ENCODE peak calls at places on chromosomes 3 and 15, in nine cellular contexts. M, Q, R, N, G, V, Z, U and X are unnamed samples.

GRCh38 chr3:8903191-8903590 is 60.1 kb downstream of the RAD18 start:
- DNase-seq in M (no peak), Q (no peak), R (no peak), N (no peak), G (no peak), V (no peak), Z (no peak), U (no peak), X (no peak)

GRCh38 chr3:63400259-63400860 is 122.3 kb downstream of the SYNPR start:
- DNase-seq in M (no peak), Q (no peak), R (peak), N (no peak), G (no peak), V (no peak), Z (no peak), U (no peak), X (no peak)

GRCh38 chr3:49901351-49902339 is 2.0 kb downstream of the MST1R start:
- DNase-seq in M (no peak), Q (no peak), R (peak), N (peak), G (no peak), V (no peak), Z (no peak), U (no peak), X (no peak)

GRCh38 chr3:16338999-16339398 is 74.0 kb downstream of the OXNAD1 start:
- DNase-seq in M (no peak), Q (no peak), R (peak), N (peak), G (peak), V (peak), Z (no peak), U (no peak), X (peak)

GRCh38 chr3:116020495-116020894 is 397.2 kb downstream of the GAP43 start:
- DNase-seq in M (no peak), Q (no peak), R (peak), N (peak), G (no peak), V (no peak), Z (no peak), U (no peak), X (no peak)

GRCh38 chr3:29525254-29525881 is 244.5 kb downstream of the RBMS3 start:
- DNase-seq in M (no peak), Q (peak), R (peak), N (no peak), G (no peak), V (no peak), Z (no peak), U (no peak), X (peak)

GRCh38 chr15:92097473-92098178 is 244.1 kb downstream of the SLCO3A1 start:
- DNase-seq in M (no peak), Q (no peak), R (peak), N (peak), G (peak), V (no peak), Z (peak), U (no peak), X (peak)

GRCh38 chr3:66393486-66394260 is 107.1 kb downstream of the LRIG1 start:
- DNase-seq in M (no peak), Q (no peak), R (peak), N (peak), G (peak), V (no peak), Z (no peak), U (no peak), X (no peak)

GRCh38 chr3:135143474-135143873 is 348.4 kb downstream of the EPHB1 start:
- DNase-seq in M (no peak), Q (no peak), R (no peak), N (no peak), G (no peak), V (no peak), Z (no peak), U (no peak), X (no peak)

GRCh38 chr15:69074843-69075224 is 60.3 kb downstream of the NOX5 start:
- DNase-seq in M (no peak), Q (no peak), R (no peak), N (no peak), G (no peak), V (no peak), Z (no peak), U (no peak), X (no peak)

GRCh38 chr3:55189359-55189801 is 261.5 kb upstream of the LRTM1 start:
- DNase-seq in M (no peak), Q (peak), R (peak), N (no peak), G (no peak), V (no peak), Z (no peak), U (no peak), X (peak)

GRCh38 chr3:193901007-193901406 is 234.9 kb upstream of the HES1 start:
- DNase-seq in M (no peak), Q (no peak), R (no peak), N (no peak), G (no peak), V (no peak), Z (no peak), U (no peak), X (no peak)

GRCh38 chr3:144034715-144035114 is 63.1 kb downstream of the DIPK2A start:
- DNase-seq in M (no peak), Q (no peak), R (no peak), N (no peak), G (no peak), V (no peak), Z (no peak), U (no peak), X (no peak)

GRCh38 chr15:62071711-62072308 is 5.0 kb downstream of the C2CD4A start:
- DNase-seq in M (no peak), Q (no peak), R (peak), N (peak), G (no peak), V (no peak), Z (peak), U (no peak), X (no peak)

GRCh38 chr3:71784914-71785593 is at the start of gene PROK2:
- DNase-seq in M (no peak), Q (peak), R (peak), N (peak), G (no peak), V (no peak), Z (no peak), U (no peak), X (no peak)

GRCh38 chr15:27752682-27753081 is 346.4 kb downstream of the OCA2 start:
- DNase-seq in M (no peak), Q (no peak), R (no peak), N (no peak), G (no peak), V (no peak), Z (no peak), U (no peak), X (no peak)

GRCh38 chr3:67200618-67201017 is 202.5 kb downstream of the KBTBD8 start:
- DNase-seq in M (no peak), Q (no peak), R (no peak), N (no peak), G (no peak), V (no peak), Z (no peak), U (no peak), X (no peak)

GRCh38 chr3:129543156-129543790 is at the start of gene H1-8:
- DNase-seq in M (no peak), Q (no peak), R (no peak), N (no peak), G (no peak), V (no peak), Z (no peak), U (no peak), X (no peak)

GRCh38 chr3:134392336-134392983 is 18.2 kb upstream of the AMOTL2 start:
- DNase-seq in M (no peak), Q (no peak), R (no peak), N (no peak), G (no peak), V (no peak), Z (no peak), U (no peak), X (no peak)

GRCh38 chr15:93231261-93231939 is 142.4 kb upstream of the RGMA start:
- DNase-seq in M (no peak), Q (no peak), R (no peak), N (no peak), G (no peak), V (no peak), Z (no peak), U (no peak), X (no peak)

GRCh38 chr3:54988302-54989022 is 60.6 kb upstream of the LRTM1 start:
- DNase-seq in M (no peak), Q (no peak), R (peak), N (no peak), G (no peak), V (no peak), Z (no peak), U (peak), X (peak)

GRCh38 chr3:136078421-136079364 is 113.2 kb downstream of the PPP2R3A start:
- DNase-seq in M (no peak), Q (no peak), R (peak), N (peak), G (no peak), V (no peak), Z (peak), U (no peak), X (no peak)

GRCh38 chr3:182413061-182413460 is 380.2 kb upstream of the ATP11B start:
- DNase-seq in M (no peak), Q (no peak), R (no peak), N (no peak), G (no peak), V (no peak), Z (peak), U (no peak), X (no peak)

GRCh38 chr3:60316121-60316783 is 935.0 kb downstream of the FHIT start:
- DNase-seq in M (no peak), Q (no peak), R (peak), N (no peak), G (no peak), V (no peak), Z (no peak), U (no peak), X (no peak)

GRCh38 chr3:38297947-38298711 is 16.0 kb downstream of the SLC22A14 start:
- DNase-seq in M (no peak), Q (no peak), R (peak), N (no peak), G (no peak), V (no peak), Z (peak), U (no peak), X (no peak)

GRCh38 chr3:125434582-125435011 is 59.5 kb upstream of the ZNF148 start:
- DNase-seq in M (no peak), Q (no peak), R (no peak), N (peak), G (no peak), V (no peak), Z (no peak), U (no peak), X (no peak)

GRCh38 chr15:26051771-26052685 is 188.9 kb upstream of the ATP10A start:
- DNase-seq in M (no peak), Q (no peak), R (peak), N (no peak), G (no peak), V (no peak), Z (no peak), U (no peak), X (no peak)

GRCh38 chr3:119033393-119034255 is 1.0 kb downstream of the IGSF11 start:
- DNase-seq in M (no peak), Q (no peak), R (no peak), N (no peak), G (no peak), V (no peak), Z (no peak), U (no peak), X (no peak)

GRCh38 chr15:99096894-99097426 is 7.9 kb upstream of the SYNM start:
- DNase-seq in M (no peak), Q (no peak), R (peak), N (no peak), G (no peak), V (no peak), Z (no peak), U (no peak), X (no peak)

GRCh38 chr15:56249080-56249479 is 5.4 kb upstream of the RFX7 start:
- DNase-seq in M (no peak), Q (no peak), R (peak), N (peak), G (no peak), V (peak), Z (peak), U (no peak), X (peak)

GRCh38 chr3:136960838-136961836 is 3.4 kb downstream of the IL20RB start:
- DNase-seq in M (peak), Q (no peak), R (peak), N (no peak), G (no peak), V (peak), Z (no peak), U (no peak), X (no peak)

GRCh38 chr15:62495670-62496328 is 330.7 kb upstream of the C2CD4B start:
- DNase-seq in M (peak), Q (no peak), R (peak), N (no peak), G (no peak), V (no peak), Z (no peak), U (no peak), X (peak)

GRCh38 chr3:55658297-55659022 is 171.4 kb upstream of the WNT5A start:
- DNase-seq in M (peak), Q (no peak), R (no peak), N (no peak), G (no peak), V (no peak), Z (peak), U (no peak), X (no peak)

GRCh38 chr15:48627260-48627969 is 18.1 kb downstream of the FBN1 start:
- DNase-seq in M (peak), Q (no peak), R (peak), N (no peak), G (no peak), V (no peak), Z (no peak), U (no peak), X (no peak)

GRCh38 chr3:138874555-138874898 is 39.8 kb upstream of the PIK3CB start:
- DNase-seq in M (no peak), Q (no peak), R (no peak), N (no peak), G (no peak), V (no peak), Z (no peak), U (no peak), X (no peak)

GRCh38 chr3:40971191-40972168 is 227.8 kb upstream of the CTNNB1 start:
- DNase-seq in M (no peak), Q (peak), R (peak), N (peak), G (no peak), V (peak), Z (peak), U (peak), X (peak)

GRCh38 chr3:28485164-28485563 is 136.5 kb upstream of the AZI2 start:
- DNase-seq in M (no peak), Q (no peak), R (no peak), N (no peak), G (no peak), V (no peak), Z (no peak), U (no peak), X (no peak)

GRCh38 chr3:187291001-187291511 is 481 bp downstream of the MASP1 start:
- DNase-seq in M (no peak), Q (no peak), R (peak), N (no peak), G (no peak), V (no peak), Z (no peak), U (no peak), X (no peak)

GRCh38 chr15:85006655-85007054 is 25.0 kb downstream of the PDE8A start:
- DNase-seq in M (no peak), Q (no peak), R (no peak), N (no peak), G (no peak), V (no peak), Z (no peak), U (no peak), X (no peak)

GRCh38 chr15:85006201-85006600 is 24.5 kb downstream of the PDE8A start:
- DNase-seq in M (no peak), Q (no peak), R (no peak), N (no peak), G (no peak), V (no peak), Z (no peak), U (no peak), X (no peak)

GRCh38 chr15:85004551-85004950 is 22.9 kb downstream of the PDE8A start:
- DNase-seq in M (no peak), Q (no peak), R (no peak), N (no peak), G (no peak), V (no peak), Z (no peak), U (no peak), X (no peak)

GRCh38 chr15:85005744-85006143 is 24.1 kb downstream of the PDE8A start:
- DNase-seq in M (no peak), Q (no peak), R (no peak), N (no peak), G (no peak), V (no peak), Z (no peak), U (no peak), X (no peak)

GRCh38 chr15:85005319-85005718 is 23.7 kb downstream of the PDE8A start:
- DNase-seq in M (no peak), Q (no peak), R (no peak), N (no peak), G (no peak), V (no peak), Z (no peak), U (no peak), X (no peak)
- TF ChIP-seq CTCF in M (no peak), Q (no peak), R (peak), N (no peak), G (no peak), V (peak), Z (no peak), U (no peak), X (no peak)

DNA sequence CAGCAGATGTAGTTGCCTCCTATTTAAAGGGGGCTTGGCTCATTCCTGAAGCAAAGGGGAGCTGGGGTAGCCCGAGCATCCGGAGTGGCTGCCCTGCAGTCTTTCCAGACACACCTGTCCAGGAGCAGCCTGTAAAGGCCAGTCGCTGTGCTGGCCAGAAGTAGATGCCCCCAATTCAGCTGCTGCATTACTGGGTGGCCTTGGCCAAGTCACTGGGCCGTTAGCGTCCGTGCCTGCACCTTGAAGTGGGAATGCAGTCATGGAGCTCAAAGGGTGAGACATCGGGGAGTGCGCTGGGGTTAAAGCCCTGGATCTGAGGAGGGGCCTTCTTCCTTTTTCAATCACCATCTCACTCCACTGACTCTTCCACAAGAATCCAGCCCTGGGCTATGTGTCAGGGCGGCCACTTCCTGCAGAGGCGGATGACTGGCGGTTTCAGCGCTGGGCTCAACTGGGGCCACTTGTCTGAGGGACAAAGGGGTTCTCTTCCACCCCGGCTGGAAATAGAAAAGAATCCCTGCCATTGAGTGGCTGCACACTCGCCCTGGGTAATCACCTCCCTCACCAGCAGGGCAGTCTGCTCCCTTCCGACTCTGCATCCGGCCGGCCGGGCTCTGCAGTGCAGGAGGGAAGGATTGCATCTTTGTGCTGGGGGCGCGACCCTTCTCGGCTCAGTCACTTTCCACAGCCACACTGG is 11.8 kb downstream of the ALDH1A3 start:
- DNase-seq in M (no peak), Q (no peak), R (no peak), N (no peak), G (no peak), V (no peak), Z (no peak), U (no peak), X (no peak)
- TF ChIP-seq CTCF in M (no peak), Q (no peak), R (no peak), N (no peak), G (no peak), V (no peak), Z (no peak), U (no peak), X (no peak)

DNA sequence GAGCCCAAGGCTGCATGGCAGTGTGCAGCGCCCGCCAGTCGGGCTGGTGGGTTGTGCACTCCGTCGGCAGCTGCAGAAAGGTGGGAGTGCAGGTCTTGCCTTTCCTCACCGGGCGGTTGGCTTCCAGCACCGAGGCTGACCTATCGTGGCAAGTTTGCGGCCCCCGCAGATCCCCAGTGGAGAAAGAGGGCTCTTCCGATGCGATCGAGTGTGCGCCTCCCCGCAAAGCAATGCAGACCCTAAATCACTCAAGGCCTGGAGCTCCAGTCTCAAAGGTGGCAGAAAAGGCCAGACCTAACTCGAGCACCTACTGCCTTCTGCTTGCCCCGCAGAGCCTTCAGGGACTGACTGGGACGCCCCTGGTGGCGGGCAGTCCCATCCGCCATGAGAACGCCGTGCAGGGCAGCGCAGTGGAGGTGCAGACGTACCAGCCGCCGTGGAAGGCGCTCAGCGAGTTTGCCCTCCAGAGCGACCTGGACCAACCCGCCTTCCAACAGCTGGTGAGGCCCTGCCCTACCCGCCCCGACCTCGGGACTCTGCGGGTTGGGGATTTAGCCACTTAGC is 4.3 kb downstream of the ISL2 start:
- DNase-seq in M (no peak), Q (no peak), R (no peak), N (peak), G (peak), V (no peak), Z (peak), U (no peak), X (no peak)
- TF ChIP-seq CTCF in M (no peak), Q (no peak), R (peak), N (no peak), G (no peak), V (peak), Z (peak), U (no peak), X (no peak)

GRCh38 chr3:185069023-185069422 is 83.8 kb downstream of the C3orf70 start:
- DNase-seq in M (no peak), Q (no peak), R (no peak), N (no peak), G (no peak), V (no peak), Z (no peak), U (no peak), X (no peak)

GRCh38 chr3:185071401-185071800 is 81.5 kb downstream of the C3orf70 start:
- DNase-seq in M (no peak), Q (no peak), R (no peak), N (no peak), G (no peak), V (no peak), Z (no peak), U (no peak), X (no peak)

GRCh38 chr3:185070491-185071335 is 82.1 kb downstream of the C3orf70 start:
- DNase-seq in M (no peak), Q (no peak), R (peak), N (no peak), G (no peak), V (no peak), Z (no peak), U (no peak), X (no peak)

GRCh38 chr3:185067173-185067572 is 85.7 kb downstream of the C3orf70 start:
- DNase-seq in M (no peak), Q (no peak), R (no peak), N (no peak), G (no peak), V (no peak), Z (no peak), U (no peak), X (no peak)

GRCh38 chr3:185069583-185070030 is 83.3 kb downstream of the C3orf70 start:
- DNase-seq in M (no peak), Q (no peak), R (no peak), N (no peak), G (no peak), V (no peak), Z (no peak), U (no peak), X (no peak)
- TF ChIP-seq CTCF in M (no peak), Q (no peak), R (no peak), N (no peak), G (no peak), V (peak), Z (no peak), U (no peak), X (no peak)

GRCh38 chr15:40108855-40109735 is at the start of gene BMF:
- DNase-seq in M (peak), Q (peak), R (peak), N (peak), G (peak), V (peak), Z (peak), U (peak), X (peak)
- TF ChIP-seq CTCF in M (no peak), Q (peak), R (no peak), N (peak), G (no peak), V (peak), Z (peak), U (no peak), X (peak)

GRCh38 chr3:98602078-98602678 is 8.8 kb upstream of the CPOX start:
- DNase-seq in M (no peak), Q (no peak), R (peak), N (peak), G (no peak), V (peak), Z (peak), U (no peak), X (peak)
- TF ChIP-seq CTCF in M (peak), Q (peak), R (peak), N (peak), G (peak), V (peak), Z (peak), U (no peak), X (peak)